ENCODE peak calls at places on chromosome 10, in eight cellular contexts. F, G, E, X, N, B, L and Z are unnamed samples. For H3K36me3, the result is how much of the 10 kb centered on the place peaks cover.

GRCh38 chr10:122192142-122192541 is 79.0 kb upstream of the BTBD16 start:
- DNase-seq in F (no peak), G (no peak), E (no peak), X (no peak), N (no peak), B (no peak), L (no peak), Z (no peak)

GRCh38 chr10:49144021-49144720 is 10.3 kb upstream of the FAM170B start:
- DNase-seq in F (no peak), G (peak), E (peak), X (no peak), N (peak), B (no peak), L (no peak), Z (no peak)

GRCh38 chr10:13654846-13655245 is 68.1 kb downstream of the PRPF18 start:
- DNase-seq in F (no peak), G (no peak), E (no peak), X (no peak), N (no peak), B (no peak), L (no peak), Z (no peak)

GRCh38 chr10:63901228-63901627 is 380.0 kb downstream of the REEP3 start:
- DNase-seq in F (no peak), G (no peak), E (no peak), X (no peak), N (no peak), B (no peak), L (no peak), Z (no peak)

GRCh38 chr10:57692255-57692980 is 575.3 kb downstream of the IPMK start:
- DNase-seq in F (no peak), G (peak), E (peak), X (no peak), N (peak), B (no peak), L (no peak), Z (no peak)

GRCh38 chr10:42970451-42971250 is 106.2 kb upstream of the RET start:
- DNase-seq in F (no peak), G (no peak), E (no peak), X (peak), N (no peak), B (peak), L (no peak), Z (peak)

GRCh38 chr10:71601273-71601672 is 118.3 kb downstream of the C10orf105 start:
- DNase-seq in F (no peak), G (no peak), E (no peak), X (no peak), N (no peak), B (no peak), L (no peak), Z (no peak)

GRCh38 chr10:7410306-7410799 is 481 bp downstream of the SFMBT2 start:
- DNase-seq in F (no peak), G (peak), E (peak), X (no peak), N (peak), B (peak), L (no peak), Z (peak)

GRCh38 chr10:11527700-11528255 is 83.7 kb downstream of the USP6NL start:
- DNase-seq in F (no peak), G (peak), E (peak), X (no peak), N (peak), B (no peak), L (no peak), Z (no peak)

GRCh38 chr10:75466886-75467285 is 35.5 kb downstream of the LRMDA start:
- DNase-seq in F (no peak), G (no peak), E (peak), X (no peak), N (peak), B (no peak), L (no peak), Z (no peak)

GRCh38 chr10:92735938-92736337 is 46.2 kb downstream of the HHEX start:
- DNase-seq in F (no peak), G (no peak), E (no peak), X (no peak), N (no peak), B (no peak), L (no peak), Z (no peak)

GRCh38 chr10:3781458-3782098 is 3.4 kb downstream of the KLF6 start:
- DNase-seq in F (no peak), G (peak), E (peak), X (peak), N (peak), B (no peak), L (peak), Z (no peak)

GRCh38 chr10:78139336-78139735 is 105.7 kb downstream of the RPS24 start:
- DNase-seq in F (no peak), G (no peak), E (no peak), X (no peak), N (no peak), B (peak), L (no peak), Z (no peak)

GRCh38 chr10:50552308-50552707 is 71.4 kb downstream of the SGMS1 start:
- DNase-seq in F (no peak), G (peak), E (peak), X (no peak), N (peak), B (no peak), L (no peak), Z (no peak)

GRCh38 chr10:110822065-110822707 is 49.5 kb upstream of the PDCD4 start:
- DNase-seq in F (no peak), G (no peak), E (no peak), X (no peak), N (no peak), B (no peak), L (no peak), Z (no peak)
- H3K27ac ChIP-seq in F (peak), G (no peak), E (no peak), X (peak), N (no peak), B (no peak), L (peak), Z (no peak)

GRCh38 chr10:101777085-101777856 is 1.4 kb upstream of the FGF8 start:
- DNase-seq in F (no peak), G (no peak), E (no peak), X (peak), N (no peak), B (no peak), L (no peak), Z (no peak)

GRCh38 chr10:101774589-101775272 is 1.2 kb downstream of the FGF8 start:
- DNase-seq in F (no peak), G (no peak), E (no peak), X (no peak), N (peak), B (no peak), L (no peak), Z (no peak)

GRCh38 chr10:101777857-101778145 is 1.9 kb upstream of the FGF8 start:
- DNase-seq in F (peak), G (no peak), E (peak), X (peak), N (no peak), B (no peak), L (no peak), Z (no peak)

GRCh38 chr10:101773923-101774588 is 1.9 kb downstream of the FGF8 start:
- DNase-seq in F (no peak), G (no peak), E (no peak), X (no peak), N (no peak), B (no peak), L (no peak), Z (no peak)

DNA sequence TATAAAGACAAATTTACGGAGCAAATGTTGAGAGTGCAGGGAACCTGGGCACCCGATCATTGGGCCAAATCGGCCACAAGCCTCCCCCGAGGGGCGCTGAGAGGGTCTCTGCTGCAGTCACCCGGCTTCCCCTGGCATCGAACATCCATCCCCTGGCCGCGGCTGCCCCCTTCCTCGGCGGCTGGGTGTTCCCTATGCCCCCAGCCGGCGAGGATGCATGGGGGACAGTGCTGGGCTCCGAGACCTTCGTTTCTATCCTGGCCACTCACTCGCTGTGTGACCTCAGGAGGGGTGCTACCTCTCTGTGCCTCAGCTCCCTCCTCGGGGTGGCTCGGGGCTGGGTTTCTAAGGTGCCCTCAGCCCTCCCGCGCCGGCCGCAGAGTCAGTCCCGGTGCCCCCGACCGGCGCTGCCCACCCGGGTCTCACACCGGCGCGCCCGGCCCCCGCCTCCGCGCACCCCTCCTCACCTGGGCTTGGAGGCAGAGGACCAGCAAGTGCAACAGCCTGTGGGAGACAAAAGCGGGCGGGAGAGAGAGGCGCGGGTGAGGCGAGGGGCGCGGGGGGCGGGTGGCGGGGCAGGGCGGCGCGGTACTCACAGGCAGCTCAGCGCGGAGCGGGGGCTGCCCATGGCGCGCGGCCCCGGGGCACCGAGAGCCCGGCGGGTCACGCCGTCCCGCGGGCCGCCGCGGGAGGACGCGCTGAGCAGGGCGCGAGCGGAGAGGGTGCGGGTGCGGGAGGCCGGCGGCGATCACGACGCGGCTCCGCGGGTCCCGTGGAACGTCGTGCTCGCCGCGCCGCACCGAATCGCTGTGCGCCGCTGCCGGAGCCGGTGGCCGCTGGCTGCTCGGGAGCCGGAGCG is at the start of gene FGF8:
- DNase-seq in F (no peak), G (no peak), E (no peak), X (no peak), N (peak), B (no peak), L (no peak), Z (no peak)
- H3K4me3 ChIP-seq in F (no peak), G (peak), E (peak), X (peak), N (no peak), B (no peak), L (no peak), Z (no peak)

GRCh38 chr10:96352027-96352426 is 6.8 kb downstream of the OPALIN start:
- DNase-seq in F (peak), G (no peak), E (no peak), X (no peak), N (no peak), B (no peak), L (no peak), Z (no peak)
- H3K36me3 ChIP-seq in F (under half), G (under half), E (under half), X (under half), N (under half), B (under half), L (under half), Z (under half)

GRCh38 chr10:132115736-132116135 is 50.0 kb downstream of the JAKMIP3 start:
- DNase-seq in F (no peak), G (peak), E (no peak), X (peak), N (no peak), B (peak), L (no peak), Z (no peak)
- H3K27ac ChIP-seq in F (no peak), G (no peak), E (no peak), X (no peak), N (no peak), B (no peak), L (no peak), Z (no peak)

GRCh38 chr10:102398172-102399020 is 2.9 kb downstream of the NFKB2 start:
- DNase-seq in F (no peak), G (no peak), E (no peak), X (no peak), N (no peak), B (peak), L (no peak), Z (no peak)
- H3K4me3 ChIP-seq in F (no peak), G (no peak), E (no peak), X (peak), N (peak), B (no peak), L (peak), Z (no peak)

GRCh38 chr10:129391464-129391863 is 75.6 kb upstream of the MGMT start:
- DNase-seq in F (no peak), G (no peak), E (no peak), X (no peak), N (no peak), B (no peak), L (no peak), Z (no peak)
- H3K36me3 ChIP-seq in F (under half), G (under half), E (under half), X (under half), N (under half), B (under half), L (under half), Z (under half)